ENCODE peak calls at places on chromosome 13, in nine cellular contexts. A is AG08395, M is upper lobe of right lung, U is cerebellar cortex, V is left ventricle myocardium inferior, P is ecto neural progenitor cell, K is AG10803, X is NCI-H187, Q is lower lobe of right lung. S is an unnamed sample.

GRCh38 chr13:33351324-33351723 is 65.8 kb upstream of the STARD13 start:
- DNase-seq in V (no peak), A (peak; percentile 55), X (no peak), Q (no peak), P (no peak), U (no peak), K (peak; percentile 57), M (no peak), S (no peak)

GRCh38 chr13:56869671-56870070 is 271.0 kb upstream of the PRR20A start:
- DNase-seq in Q (no peak), K (no peak), V (no peak), U (no peak), X (no peak), M (no peak), P (no peak), A (no peak), S (no peak)

GRCh38 chr13:98022210-98022609 is 68.7 kb downstream of the IPO5 start:
- DNase-seq in K (peak; percentile 89), P (no peak), Q (no peak), A (peak; percentile 44), M (no peak), X (no peak), U (no peak), V (no peak), S (no peak)

GRCh38 chr13:42041684-42042035 is 6.8 kb upstream of the DGKH start:
- DNase-seq in V (peak; percentile 50), P (peak; percentile 63), M (peak; percentile 77), A (peak; percentile 76), U (peak; percentile 77), Q (peak; percentile 67), K (peak; percentile 62), X (no peak), S (peak; percentile 73)

GRCh38 chr13:75770164-75771145 is 134.3 kb downstream of the LMO7 start:
- DNase-seq in P (no peak), Q (no peak), A (no peak), U (no peak), V (no peak), X (no peak), M (no peak), K (no peak), S (no peak)

GRCh38 chr13:20558982-20559381 is 8.0 kb upstream of the IFT88 start:
- DNase-seq in V (no peak), M (no peak), K (no peak), Q (no peak), U (no peak), P (no peak), X (no peak), A (no peak), S (no peak)

GRCh38 chr13:77359171-77359570 is 32.3 kb upstream of the MYCBP2 start:
- DNase-seq in Q (no peak), M (no peak), X (no peak), P (no peak), A (no peak), K (peak; percentile 23), V (no peak), U (no peak), S (no peak)

GRCh38 chr13:30997697-30998547 is 65.5 kb downstream of the TEX26 start:
- DNase-seq in K (no peak), M (no peak), A (no peak), X (no peak), V (peak; percentile 47), Q (no peak), P (no peak), U (peak; percentile 63), S (no peak)

GRCh38 chr13:33825083-33825482 is 7.1 kb downstream of the RFC3 start:
- DNase-seq in P (no peak), K (no peak), A (no peak), Q (no peak), U (no peak), M (no peak), V (no peak), X (no peak), S (no peak)

GRCh38 chr13:32255744-32256120 is 59.4 kb downstream of the ZAR1L start:
- DNase-seq in Q (no peak), V (no peak), K (no peak), P (no peak), X (no peak), A (no peak), M (no peak), U (no peak), S (no peak)

GRCh38 chr13:112670118-112670517 is 19.7 kb upstream of the ATP11A start:
- DNase-seq in Q (peak; percentile 13), U (no peak), A (no peak), X (no peak), P (peak; percentile 34), V (no peak), M (peak; percentile 43), K (no peak), S (no peak)

GRCh38 chr13:95716231-95716630 is 39.3 kb downstream of the DNAJC3 start:
- DNase-seq in V (no peak), K (no peak), U (no peak), X (no peak), A (no peak), P (no peak), Q (no peak), M (no peak), S (no peak)

GRCh38 chr13:100887729-100888151 is 213.1 kb upstream of the TMTC4 start:
- DNase-seq in U (no peak), A (peak; percentile 85), Q (no peak), P (no peak), M (no peak), X (no peak), V (no peak), K (peak; percentile 85), S (no peak)

GRCh38 chr13:106105153-106105552 is 430.3 kb downstream of the EFNB2 start:
- DNase-seq in V (no peak), A (no peak), Q (no peak), U (no peak), K (peak; percentile 45), M (no peak), X (no peak), P (no peak), S (no peak)

GRCh38 chr13:31909889-31910551 is 121.6 kb upstream of the FRY start:
- DNase-seq in K (peak; percentile 72), X (no peak), P (no peak), U (peak; percentile 85), M (no peak), Q (no peak), V (no peak), A (peak; percentile 53), S (no peak)

GRCh38 chr13:55410398-55411330 is 1730.1 kb upstream of the PRR20A start:
- DNase-seq in Q (no peak), K (no peak), V (no peak), U (no peak), X (no peak), M (no peak), A (no peak), P (peak; percentile 50), S (peak; percentile 65)

GRCh38 chr13:23867027-23867491 is 22.1 kb downstream of the MIPEP start:
- DNase-seq in U (no peak), Q (no peak), V (no peak), M (no peak), P (no peak), K (peak; percentile 31), A (peak; percentile 49), X (no peak), S (peak; percentile 45)

GRCh38 chr13:80664930-80665329 is 324.0 kb upstream of the SPRY2 start:
- DNase-seq in M (no peak), Q (no peak), K (no peak), U (no peak), P (no peak), X (no peak), A (no peak), V (no peak), S (no peak)

GRCh38 chr13:23617551-23618014 is 47.4 kb downstream of the TNFRSF19 start:
- DNase-seq in P (no peak), M (no peak), V (no peak), U (no peak), Q (no peak), K (peak; percentile 70), X (no peak), A (no peak), S (peak; percentile 72)

GRCh38 chr13:41587490-41587889 is 130.1 kb downstream of the RGCC start:
- DNase-seq in A (no peak), U (no peak), P (no peak), M (no peak), V (no peak), K (no peak), Q (no peak), X (no peak), S (peak; percentile 23)

GRCh38 chr13:23549724-23550123 is 20.5 kb upstream of the TNFRSF19 start:
- DNase-seq in A (no peak), Q (no peak), U (no peak), X (no peak), V (no peak), M (no peak), P (no peak), K (no peak), S (no peak)

GRCh38 chr13:93325303-93326297 is 99.0 kb downstream of the GPC6 start:
- DNase-seq in K (no peak), A (no peak), U (no peak), Q (no peak), P (no peak), M (no peak), X (no peak), V (no peak), S (no peak)

GRCh38 chr13:41639237-41639904 is 182.0 kb downstream of the RGCC start:
- DNase-seq in A (no peak), Q (no peak), X (no peak), M (no peak), U (no peak), K (peak; percentile 20), V (no peak), P (no peak), S (no peak)

GRCh38 chr13:113121183-113121927 is 1.2 kb upstream of the F10 start:
- DNase-seq in V (no peak), Q (peak; percentile 32), A (no peak), K (no peak), X (no peak), P (peak; percentile 38), M (no peak), U (no peak), S (no peak)

GRCh38 chr13:46476174-46476573 is 76.8 kb upstream of the LRCH1 start:
- DNase-seq in A (no peak), Q (no peak), U (no peak), X (no peak), P (no peak), K (peak; percentile 11), V (no peak), M (no peak), S (no peak)

GRCh38 chr13:22926176-22927007 is 254.4 kb upstream of the SGCG start:
- DNase-seq in K (peak; percentile 17), V (peak; percentile 82), M (peak; percentile 88), P (peak; percentile 81), X (no peak), A (peak; percentile 25), Q (peak; percentile 79), U (peak; percentile 30), S (peak; percentile 92)

GRCh38 chr13:39201075-39201630 is 162.9 kb downstream of the NHLRC3 start:
- DNase-seq in V (peak; percentile 23), Q (no peak), X (no peak), P (no peak), U (no peak), A (no peak), K (no peak), M (no peak), S (peak; percentile 27)

GRCh38 chr13:30715357-30715756 is 20.0 kb upstream of the ALOX5AP start:
- DNase-seq in V (no peak), M (no peak), A (no peak), X (no peak), P (no peak), K (no peak), Q (no peak), U (no peak), S (no peak)

S was measured in ELF-1.